ENCODE peak calls at places on chromosomes 16 and 17, in seven cellular contexts. X is psoas muscle, D is BE2C, G is small intestine, M is mucosa of descending colon, R is bronchial epithelial cell, Y is GM12865. F is an unnamed sample.
A peak's percentile ranks its signal among the peaks of the same experiment; 100 is the strongest.

GRCh38 chr17:55717898-55718735 is 4.5 kb downstream of the TMEM100 start:
- DNase-seq in X (peak; percentile 75), D (peak; percentile 85), G (peak; percentile 66), M (peak; percentile 93), R (peak; percentile 55), Y (peak; percentile 80), F (peak; percentile 77)

GRCh38 chr17:7079581-7080444 is at the start of gene CLEC10A:
- DNase-seq in X (no peak), D (no peak), G (no peak), M (peak; percentile 8), R (no peak), Y (no peak), F (no peak)

GRCh38 chr17:78718575-78719209 is 63.4 kb downstream of the CYTH1 start:
- DNase-seq in X (no peak), D (no peak), G (no peak), M (no peak), R (no peak), Y (no peak), F (no peak)

GRCh38 chr17:38476549-38476948 is 48.3 kb downstream of the ARHGAP23 start:
- DNase-seq in X (no peak), D (no peak), G (no peak), M (no peak), R (no peak), Y (no peak), F (no peak)

GRCh38 chr16:71467810-71468209 is 5.8 kb upstream of the ZNF23 start:
- DNase-seq in X (no peak), D (no peak), G (peak; percentile 26), M (peak; percentile 41), R (no peak), Y (peak; percentile 38), F (no peak)

GRCh38 chr17:50064253-50064991 is 8.5 kb downstream of the ITGA3 start:
- DNase-seq in X (peak; percentile 62), D (no peak), G (no peak), M (no peak), R (peak; percentile 95), Y (no peak), F (peak; percentile 74)

GRCh38 chr16:19135201-19135838 is 21.6 kb downstream of the ITPRIPL2 start:
- DNase-seq in X (no peak), D (no peak), G (no peak), M (no peak), R (peak; percentile 26), Y (no peak), F (no peak)

GRCh38 chr16:23174622-23175021 is 7.9 kb upstream of the SCNN1G start:
- DNase-seq in X (no peak), D (no peak), G (no peak), M (no peak), R (peak; percentile 23), Y (no peak), F (no peak)

GRCh38 chr16:47939690-47940089 is 216.1 kb downstream of the ABCC12 start:
- DNase-seq in X (no peak), D (no peak), G (no peak), M (no peak), R (peak; percentile 10), Y (no peak), F (no peak)

GRCh38 chr17:50149425-50150353 is 788 bp downstream of the PPP1R9B start:
- DNase-seq in X (peak; percentile 68), D (peak; percentile 61), G (peak; percentile 73), M (peak; percentile 68), R (peak; percentile 36), Y (peak; percentile 78), F (peak; percentile 85)

GRCh38 chr17:30345527-30346075 is 11.7 kb upstream of the TMIGD1 start:
- DNase-seq in X (no peak), D (no peak), G (peak; percentile 75), M (no peak), R (peak; percentile 87), Y (peak; percentile 56), F (no peak)

GRCh38 chr17:65417406-65418221 is 143.8 kb downstream of the AXIN2 start:
- DNase-seq in X (no peak), D (no peak), G (no peak), M (no peak), R (no peak), Y (no peak), F (no peak)

GRCh38 chr17:36650096-36650764 is 48.8 kb downstream of the MRM1 start:
- DNase-seq in X (no peak), D (no peak), G (no peak), M (no peak), R (no peak), Y (no peak), F (no peak)

GRCh38 chr16:66030036-66030435 is 336.5 kb upstream of the CDH5 start:
- DNase-seq in X (no peak), D (peak; percentile 62), G (no peak), M (no peak), R (no peak), Y (no peak), F (no peak)

GRCh38 chr17:320139-320538 is 32.5 kb downstream of the RPH3AL start:
- DNase-seq in X (no peak), D (no peak), G (no peak), M (no peak), R (no peak), Y (no peak), F (peak; percentile 11)

GRCh38 chr17:9226794-9227135 is 205.5 kb downstream of the NTN1 start:
- DNase-seq in X (no peak), D (no peak), G (no peak), M (no peak), R (no peak), Y (peak; percentile 48), F (peak; percentile 48)
- H3K4me3 ChIP-seq in X (no peak overlapping the region), D (no peak overlapping the region), G (no peak overlapping the region), M (no peak overlapping the region), R (no peak overlapping the region), Y (no peak overlapping the region), F (no peak overlapping the region)

GRCh38 chr17:80318166-80318565 is 57.5 kb downstream of the RNF213 start:
- DNase-seq in X (no peak), D (no peak), G (no peak), M (no peak), R (no peak), Y (no peak), F (no peak)

GRCh38 chr17:80317706-80317980 is 57.0 kb downstream of the RNF213 start:
- DNase-seq in X (no peak), D (no peak), G (no peak), M (no peak), R (no peak), Y (no peak), F (no peak)

GRCh38 chr17:80316927-80317705 is 56.5 kb downstream of the RNF213 start:
- DNase-seq in X (no peak), D (no peak), G (no peak), M (no peak), R (no peak), Y (no peak), F (no peak)

GRCh38 chr17:80315517-80316182 is 55.0 kb downstream of the RNF213 start:
- DNase-seq in X (no peak), D (no peak), G (no peak), M (no peak), R (no peak), Y (no peak), F (no peak)

DNA sequence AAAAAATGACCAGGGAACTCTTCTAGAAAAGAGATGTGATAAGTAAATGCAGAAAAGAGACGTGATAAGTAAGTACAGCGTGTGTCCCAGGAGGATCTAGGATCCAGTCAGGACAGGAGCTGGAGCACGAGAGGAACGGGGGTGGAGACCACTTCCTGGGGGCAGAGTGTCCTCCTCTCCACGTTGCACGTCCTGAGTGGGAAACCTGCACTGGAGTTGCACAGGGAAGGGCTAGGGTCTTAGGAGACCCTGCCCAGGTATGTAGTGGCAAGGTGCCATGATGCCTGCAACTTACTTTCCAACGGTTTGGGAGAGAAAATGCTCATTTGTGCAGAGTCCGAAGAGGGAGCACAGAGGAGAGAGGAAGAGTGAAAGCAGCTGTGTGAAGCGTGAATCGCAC is 55.8 kb downstream of the RNF213 start:
- DNase-seq in X (no peak), D (no peak), G (no peak), M (no peak), R (no peak), Y (no peak), F (no peak)
- H3K4me3 ChIP-seq in X (no peak overlapping the region), D (no peak overlapping the region), G (no peak overlapping the region), M (no peak overlapping the region), R (no peak overlapping the region), Y (no peak overlapping the region), F (no peak overlapping the region)

GRCh38 chr17:43319293-43320124 is 79.3 kb upstream of the ARL4D start:
- DNase-seq in X (no peak), D (no peak), G (no peak), M (no peak), R (no peak), Y (peak; percentile 10), F (no peak)
- H3K4me3 ChIP-seq in X (no peak overlapping the region), D (no peak overlapping the region), G (no peak overlapping the region), M (no peak overlapping the region), R (no peak overlapping the region), Y (no peak overlapping the region), F (no peak overlapping the region)

GRCh38 chr17:46839211-46839610 is 12.2 kb upstream of the WNT9B start:
- DNase-seq in X (no peak), D (no peak), G (no peak), M (no peak), R (no peak), Y (no peak), F (no peak)
- H3K4me3 ChIP-seq in X (no peak overlapping the region), D (no peak overlapping the region), G (no peak overlapping the region), M (no peak overlapping the region), R (no peak overlapping the region), Y (no peak overlapping the region), F (no peak overlapping the region)